ENCODE peak calls at places on chromosomes 13 and 19, in four cellular contexts. One of them, this sample, is unnamed.

GRCh38 chr19:44356383-44357111 is at the start of gene ZNF112:
- DNase-seq in fibroblast of lung: peak
- DNase-seq in GM23248: peak
- DNase-seq in PC-3: peak
- DNase-seq in this sample: peak

GRCh38 chr19:40502081-40502480 is 35.3 kb downstream of the SPTBN4 start:
- DNase-seq in fibroblast of lung: no peak
- DNase-seq in GM23248: no peak
- DNase-seq in PC-3: no peak
- DNase-seq in this sample: no peak

GRCh38 chr13:95494082-95494681 is 58.3 kb upstream of the CLDN10 start:
- DNase-seq in fibroblast of lung: peak
- DNase-seq in GM23248: peak
- DNase-seq in PC-3: peak
- DNase-seq in this sample: peak

GRCh38 chr13:110559429-110559943 is 2.0 kb downstream of the RAB20 start:
- DNase-seq in fibroblast of lung: no peak
- DNase-seq in GM23248: peak
- DNase-seq in PC-3: peak
- DNase-seq in this sample: no peak

GRCh38 chr19:10339380-10339960 is at the start of gene ICAM3:
- DNase-seq in fibroblast of lung: no peak
- DNase-seq in GM23248: no peak
- DNase-seq in PC-3: no peak
- DNase-seq in this sample: no peak

GRCh38 chr19:44072543-44073401 is 813 bp downstream of the ZNF284 start:
- DNase-seq in fibroblast of lung: peak
- DNase-seq in GM23248: peak
- DNase-seq in PC-3: peak
- DNase-seq in this sample: peak

GRCh38 chr13:70896136-70896535 is 787.9 kb upstream of the KLHL1 start:
- DNase-seq in fibroblast of lung: no peak
- DNase-seq in GM23248: no peak
- DNase-seq in PC-3: no peak
- DNase-seq in this sample: no peak

GRCh38 chr13:85853901-85854663 is 54.9 kb upstream of the SLITRK6 start:
- DNase-seq in fibroblast of lung: no peak
- DNase-seq in GM23248: no peak
- DNase-seq in PC-3: no peak
- DNase-seq in this sample: no peak

GRCh38 chr19:42279902-42280760 is 11.1 kb downstream of the CIC start:
- DNase-seq in fibroblast of lung: peak
- DNase-seq in GM23248: peak
- DNase-seq in PC-3: no peak
- DNase-seq in this sample: peak

GRCh38 chr13:49840266-49840665 is 47.8 kb upstream of the KPNA3 start:
- DNase-seq in fibroblast of lung: no peak
- DNase-seq in GM23248: peak
- DNase-seq in PC-3: no peak
- DNase-seq in this sample: no peak

GRCh38 chr19:58520257-58520599 is 618 bp upstream of the ZBTB45 start:
- DNase-seq in fibroblast of lung: no peak
- DNase-seq in GM23248: no peak
- DNase-seq in PC-3: no peak
- DNase-seq in this sample: no peak

GRCh38 chr19:1324792-1325567 is 39.3 kb downstream of the EFNA2 start:
- DNase-seq in fibroblast of lung: peak
- DNase-seq in GM23248: peak
- DNase-seq in PC-3: peak
- DNase-seq in this sample: peak

GRCh38 chr19:48342841-48343540 is 17.6 kb downstream of the EMP3 start:
- DNase-seq in fibroblast of lung: peak
- DNase-seq in GM23248: peak
- DNase-seq in PC-3: peak
- DNase-seq in this sample: no peak

GRCh38 chr19:20471441-20471840 is 94.1 kb downstream of the ZNF737 start:
- DNase-seq in fibroblast of lung: no peak
- DNase-seq in GM23248: no peak
- DNase-seq in PC-3: no peak
- DNase-seq in this sample: no peak

GRCh38 chr13:67726979-67727378 is 496.8 kb upstream of the PCDH9 start:
- DNase-seq in fibroblast of lung: no peak
- DNase-seq in GM23248: no peak
- DNase-seq in PC-3: no peak
- DNase-seq in this sample: no peak

GRCh38 chr19:49231389-49231788 is 73.8 kb downstream of the TRPM4 start:
- DNase-seq in fibroblast of lung: no peak
- DNase-seq in GM23248: no peak
- DNase-seq in PC-3: no peak
- DNase-seq in this sample: no peak

GRCh38 chr19:23262892-23263291 is 12.7 kb upstream of the ZNF724 start:
- DNase-seq in fibroblast of lung: no peak
- DNase-seq in GM23248: no peak
- DNase-seq in PC-3: no peak
- DNase-seq in this sample: no peak

GRCh38 chr19:14979136-14979497 is 547 bp downstream of the SLC1A6 start:
- DNase-seq in fibroblast of lung: no peak
- DNase-seq in GM23248: no peak
- DNase-seq in PC-3: no peak
- DNase-seq in this sample: no peak

GRCh38 chr13:91609353-91609752 is 210.9 kb downstream of the GPC5 start:
- DNase-seq in fibroblast of lung: peak
- DNase-seq in GM23248: no peak
- DNase-seq in PC-3: peak
- DNase-seq in this sample: no peak

GRCh38 chr19:58218899-58219298 is 9.8 kb upstream of the ZNF544 start:
- DNase-seq in fibroblast of lung: no peak
- DNase-seq in GM23248: peak
- DNase-seq in PC-3: peak
- DNase-seq in this sample: no peak

GRCh38 chr13:48528720-48529119 is 4.2 kb downstream of the RCBTB2 start:
- DNase-seq in fibroblast of lung: no peak
- DNase-seq in GM23248: no peak
- DNase-seq in PC-3: no peak
- DNase-seq in this sample: no peak

GRCh38 chr13:68185767-68186166 is 955.6 kb upstream of the PCDH9 start:
- DNase-seq in fibroblast of lung: no peak
- DNase-seq in GM23248: no peak
- DNase-seq in PC-3: no peak
- DNase-seq in this sample: peak

GRCh38 chr13:98044301-98044700 is 90.8 kb downstream of the IPO5 start:
- DNase-seq in fibroblast of lung: no peak
- DNase-seq in GM23248: no peak
- DNase-seq in PC-3: no peak
- DNase-seq in this sample: no peak

GRCh38 chr13:89238496-89238895 is 1567.3 kb downstream of the SLITRK5 start:
- DNase-seq in fibroblast of lung: no peak
- DNase-seq in GM23248: no peak
- DNase-seq in PC-3: no peak
- DNase-seq in this sample: no peak

GRCh38 chr13:78600317-78600899 is 2.9 kb downstream of the POU4F1 start:
- DNase-seq in fibroblast of lung: no peak
- DNase-seq in GM23248: no peak
- DNase-seq in PC-3: no peak
- DNase-seq in this sample: no peak

GRCh38 chr13:110186221-110186838 is 120.6 kb downstream of the COL4A1 start:
- DNase-seq in fibroblast of lung: peak
- DNase-seq in GM23248: no peak
- DNase-seq in PC-3: no peak
- DNase-seq in this sample: no peak

GRCh38 chr19:10805075-10805757 is 30.8 kb downstream of the TMED1 start:
- DNase-seq in fibroblast of lung: no peak
- DNase-seq in GM23248: no peak
- DNase-seq in PC-3: no peak
- DNase-seq in this sample: no peak

GRCh38 chr19:39106201-39106600 is 19.4 kb upstream of the PAK4 start:
- DNase-seq in fibroblast of lung: no peak
- DNase-seq in GM23248: no peak
- DNase-seq in PC-3: no peak
- DNase-seq in this sample: no peak

GRCh38 chr13:42545842-42546241 is 28.1 kb upstream of the TNFSF11 start:
- DNase-seq in fibroblast of lung: no peak
- DNase-seq in GM23248: no peak
- DNase-seq in PC-3: no peak
- DNase-seq in this sample: no peak

GRCh38 chr19:41705393-41706174 is 2.8 kb upstream of the CEACAM5 start:
- DNase-seq in fibroblast of lung: peak
- DNase-seq in GM23248: peak
- DNase-seq in PC-3: peak
- DNase-seq in this sample: peak

GRCh38 chr19:49555600-49556411 is 24.6 kb downstream of the NOSIP start:
- DNase-seq in fibroblast of lung: peak
- DNase-seq in GM23248: peak
- DNase-seq in PC-3: peak
- DNase-seq in this sample: peak

GRCh38 chr13:45705145-45705695 is 3.1 kb downstream of the CBY2 start:
- DNase-seq in fibroblast of lung: no peak
- DNase-seq in GM23248: no peak
- DNase-seq in PC-3: no peak
- DNase-seq in this sample: no peak

GRCh38 chr19:55340144-55340783 is 588 bp downstream of the KMT5C start:
- DNase-seq in fibroblast of lung: no peak
- DNase-seq in GM23248: no peak
- DNase-seq in PC-3: no peak
- DNase-seq in this sample: no peak

GRCh38 chr19:53881482-53882390 is at the start of gene PRKCG:
- DNase-seq in fibroblast of lung: no peak
- DNase-seq in GM23248: peak
- DNase-seq in PC-3: peak
- DNase-seq in this sample: peak

GRCh38 chr19:34402074-34402600 is 2.1 kb upstream of the PDCD2L start:
- DNase-seq in fibroblast of lung: no peak
- DNase-seq in GM23248: no peak
- DNase-seq in PC-3: peak
- DNase-seq in this sample: no peak

GRCh38 chr19:34404109-34404909 is at the start of gene PDCD2L:
- DNase-seq in fibroblast of lung: peak
- DNase-seq in GM23248: peak
- DNase-seq in PC-3: peak
- DNase-seq in this sample: peak

GRCh38 chr19:34403784-34404108 is 453 bp upstream of the PDCD2L start:
- DNase-seq in fibroblast of lung: no peak
- DNase-seq in GM23248: no peak
- DNase-seq in PC-3: no peak
- DNase-seq in this sample: no peak

GRCh38 chr19:34397853-34398252 is 6.3 kb upstream of the PDCD2L start:
- DNase-seq in fibroblast of lung: no peak
- DNase-seq in GM23248: no peak
- DNase-seq in PC-3: no peak
- DNase-seq in this sample: no peak

DNA sequence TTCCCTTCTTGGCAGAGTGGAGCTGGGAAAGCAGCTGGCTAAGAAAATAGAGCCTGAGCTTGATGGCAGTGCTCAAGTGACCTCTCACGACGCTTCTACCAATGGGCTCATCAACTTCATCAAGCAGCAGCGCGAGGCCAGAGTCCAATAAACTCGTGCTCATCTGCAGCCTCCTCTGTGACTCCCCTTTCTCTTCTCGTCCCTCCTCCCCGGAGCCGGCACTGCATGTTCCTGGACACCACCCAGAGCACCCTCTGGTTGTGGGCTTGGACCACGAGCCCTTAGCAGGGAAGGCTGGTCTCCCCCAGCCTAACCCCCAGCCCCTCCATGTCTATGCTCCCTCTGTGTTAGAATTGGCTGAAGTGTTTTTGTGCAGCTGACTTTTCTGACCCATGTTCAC is 4.3 kb upstream of the PDCD2L start:
- DNase-seq in fibroblast of lung: no peak
- DNase-seq in GM23248: no peak
- DNase-seq in PC-3: no peak
- DNase-seq in this sample: no peak
- H3K9ac ChIP-seq in fibroblast of lung: no peak
- H3K9ac ChIP-seq in GM23248: no peak
- H3K9ac ChIP-seq in PC-3: no peak
- H3K9ac ChIP-seq in this sample: no peak

GRCh38 chr13:93776936-93777335 is 550.3 kb downstream of the GPC6 start:
- DNase-seq in fibroblast of lung: peak
- DNase-seq in GM23248: peak
- DNase-seq in PC-3: peak
- DNase-seq in this sample: peak

GRCh38 chr13:93771782-93772181 is 545.2 kb downstream of the GPC6 start:
- DNase-seq in fibroblast of lung: peak
- DNase-seq in GM23248: peak
- DNase-seq in PC-3: peak
- DNase-seq in this sample: no peak

GRCh38 chr13:93777504-93777903 is 550.9 kb downstream of the GPC6 start:
- DNase-seq in fibroblast of lung: no peak
- DNase-seq in GM23248: no peak
- DNase-seq in PC-3: peak
- DNase-seq in this sample: no peak

GRCh38 chr13:93775507-93776108 is 549.0 kb downstream of the GPC6 start:
- DNase-seq in fibroblast of lung: peak
- DNase-seq in GM23248: peak
- DNase-seq in PC-3: peak
- DNase-seq in this sample: peak

DNA sequence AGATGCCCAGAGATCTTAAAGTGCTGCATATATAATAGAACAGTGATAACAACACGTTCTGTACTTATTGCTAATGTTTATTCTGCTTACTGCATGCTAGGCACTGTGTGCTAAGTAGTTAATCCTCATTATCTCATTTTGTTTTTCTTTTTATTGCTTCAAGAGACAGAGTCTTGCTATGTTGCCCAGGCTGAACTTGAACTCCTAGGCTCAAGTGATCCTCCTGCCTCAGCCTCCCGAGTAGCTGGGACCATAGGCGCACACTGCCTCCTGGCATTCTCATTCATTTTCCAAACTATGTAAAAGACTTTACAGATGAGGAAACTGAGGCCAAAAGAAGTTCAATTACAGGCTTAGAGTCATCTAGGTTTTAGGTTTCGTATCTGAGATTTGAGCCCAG is 548.4 kb downstream of the GPC6 start:
- DNase-seq in fibroblast of lung: no peak
- DNase-seq in GM23248: no peak
- DNase-seq in PC-3: no peak
- DNase-seq in this sample: no peak
- H3K9ac ChIP-seq in fibroblast of lung: no peak
- H3K9ac ChIP-seq in GM23248: no peak
- H3K9ac ChIP-seq in PC-3: no peak
- H3K9ac ChIP-seq in this sample: peak

GRCh38 chr19:3136684-3137055 is 837 bp downstream of the GNA15 start:
- DNase-seq in fibroblast of lung: no peak
- DNase-seq in GM23248: no peak
- DNase-seq in PC-3: no peak
- DNase-seq in this sample: no peak
- H3K9ac ChIP-seq in fibroblast of lung: no peak
- H3K9ac ChIP-seq in GM23248: no peak
- H3K9ac ChIP-seq in PC-3: no peak
- H3K9ac ChIP-seq in this sample: peak

DNA sequence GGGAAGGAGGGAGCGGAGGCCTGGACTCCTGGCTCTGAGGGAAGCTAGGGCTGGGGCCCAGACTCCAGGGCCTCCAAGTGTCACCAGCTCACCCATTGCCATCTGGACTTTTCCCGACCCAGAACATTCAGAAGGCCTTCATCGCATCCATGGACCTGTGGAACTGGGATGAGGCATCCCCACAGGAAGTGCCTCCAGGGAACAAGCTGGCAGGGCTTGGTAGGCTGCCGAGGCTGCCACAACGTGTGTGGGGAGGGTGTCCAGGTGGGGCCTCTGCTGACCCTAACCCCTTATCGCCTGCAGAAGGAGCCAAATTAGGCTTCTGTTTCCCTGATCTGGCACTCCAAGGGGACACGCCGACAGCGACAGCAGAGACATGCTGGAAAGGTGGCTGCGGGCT is 767 bp downstream of the ETV2 start:
- DNase-seq in fibroblast of lung: no peak
- DNase-seq in GM23248: peak
- DNase-seq in PC-3: no peak
- DNase-seq in this sample: no peak
- H3K9ac ChIP-seq in fibroblast of lung: no peak
- H3K9ac ChIP-seq in GM23248: no peak
- H3K9ac ChIP-seq in PC-3: no peak
- H3K9ac ChIP-seq in this sample: no peak